ENCODE peak calls at places on chromosomes 11 and 22, in five cellular contexts. One of them, this sample, is unnamed.

GRCh38 chr22:43412808-43413785 is 1.3 kb downstream of the MPPED1 start:
- DNase-seq in CD4-positive, CD25-positive, alpha-beta regulatory T cell: no peak
- DNase-seq in uterus: no peak
- DNase-seq in RCC 7860: no peak
- DNase-seq in AG09309: no peak
- DNase-seq in this sample: no peak

GRCh38 chr22:38353142-38353629 is 36.0 kb upstream of the CSNK1E start:
- DNase-seq in CD4-positive, CD25-positive, alpha-beta regulatory T cell: peak
- DNase-seq in uterus: peak
- DNase-seq in RCC 7860: peak
- DNase-seq in AG09309: no peak
- DNase-seq in this sample: no peak

GRCh38 chr11:69948256-69949141 is 129.3 kb upstream of the FGF3 start:
- DNase-seq in CD4-positive, CD25-positive, alpha-beta regulatory T cell: no peak
- DNase-seq in uterus: no peak
- DNase-seq in RCC 7860: peak
- DNase-seq in AG09309: no peak
- DNase-seq in this sample: no peak

GRCh38 chr22:45738206-45738605 is 66.6 kb downstream of the ATXN10 start:
- DNase-seq in CD4-positive, CD25-positive, alpha-beta regulatory T cell: no peak
- DNase-seq in uterus: no peak
- DNase-seq in RCC 7860: no peak
- DNase-seq in AG09309: no peak
- DNase-seq in this sample: peak

GRCh38 chr11:44383246-44383645 is 73.3 kb upstream of the ALX4 start:
- DNase-seq in CD4-positive, CD25-positive, alpha-beta regulatory T cell: no peak
- DNase-seq in uterus: no peak
- DNase-seq in RCC 7860: no peak
- DNase-seq in AG09309: no peak
- DNase-seq in this sample: no peak

GRCh38 chr11:110305169-110306018 is 9.0 kb upstream of the RDX start:
- DNase-seq in CD4-positive, CD25-positive, alpha-beta regulatory T cell: no peak
- DNase-seq in uterus: no peak
- DNase-seq in RCC 7860: peak
- DNase-seq in AG09309: no peak
- DNase-seq in this sample: no peak

GRCh38 chr22:27975381-27976013 is 56.4 kb upstream of the PITPNB start:
- DNase-seq in CD4-positive, CD25-positive, alpha-beta regulatory T cell: no peak
- DNase-seq in uterus: no peak
- DNase-seq in RCC 7860: no peak
- DNase-seq in AG09309: no peak
- DNase-seq in this sample: no peak

GRCh38 chr11:134397304-134398078 is 14.6 kb downstream of the B3GAT1 start:
- DNase-seq in CD4-positive, CD25-positive, alpha-beta regulatory T cell: no peak
- DNase-seq in uterus: no peak
- DNase-seq in RCC 7860: no peak
- DNase-seq in AG09309: no peak
- DNase-seq in this sample: no peak

GRCh38 chr11:129436573-129436972 is 60.9 kb downstream of the BARX2 start:
- DNase-seq in CD4-positive, CD25-positive, alpha-beta regulatory T cell: no peak
- DNase-seq in uterus: no peak
- DNase-seq in RCC 7860: no peak
- DNase-seq in AG09309: no peak
- DNase-seq in this sample: no peak

GRCh38 chr22:23179381-23180294 is 671 bp upstream of the BCR start:
- DNase-seq in CD4-positive, CD25-positive, alpha-beta regulatory T cell: no peak
- DNase-seq in uterus: peak
- DNase-seq in RCC 7860: peak
- DNase-seq in AG09309: no peak
- DNase-seq in this sample: no peak

GRCh38 chr22:27573280-27573711 is 228.3 kb downstream of the MN1 start:
- DNase-seq in CD4-positive, CD25-positive, alpha-beta regulatory T cell: no peak
- DNase-seq in uterus: no peak
- DNase-seq in RCC 7860: no peak
- DNase-seq in AG09309: no peak
- DNase-seq in this sample: no peak

GRCh38 chr22:23270212-23270733 is 90.0 kb downstream of the BCR start:
- DNase-seq in CD4-positive, CD25-positive, alpha-beta regulatory T cell: no peak
- DNase-seq in uterus: no peak
- DNase-seq in RCC 7860: no peak
- DNase-seq in AG09309: no peak
- DNase-seq in this sample: no peak

GRCh38 chr22:50264946-50265669 is 3.6 kb upstream of the MAPK12 start:
- DNase-seq in CD4-positive, CD25-positive, alpha-beta regulatory T cell: no peak
- DNase-seq in uterus: no peak
- DNase-seq in RCC 7860: no peak
- DNase-seq in AG09309: no peak
- DNase-seq in this sample: no peak

GRCh38 chr11:81129618-81130017 is 1604.0 kb downstream of the FAM181B start:
- DNase-seq in CD4-positive, CD25-positive, alpha-beta regulatory T cell: no peak
- DNase-seq in uterus: no peak
- DNase-seq in RCC 7860: no peak
- DNase-seq in AG09309: no peak
- DNase-seq in this sample: no peak

GRCh38 chr22:32533265-32534068 is 58.9 kb downstream of the FBXO7 start:
- DNase-seq in CD4-positive, CD25-positive, alpha-beta regulatory T cell: no peak
- DNase-seq in uterus: peak
- DNase-seq in RCC 7860: peak
- DNase-seq in AG09309: no peak
- DNase-seq in this sample: no peak

GRCh38 chr11:125505518-125505917 is 9.5 kb upstream of the FEZ1 start:
- DNase-seq in CD4-positive, CD25-positive, alpha-beta regulatory T cell: no peak
- DNase-seq in uterus: no peak
- DNase-seq in RCC 7860: no peak
- DNase-seq in AG09309: no peak
- DNase-seq in this sample: no peak

GRCh38 chr11:63613517-63614135 is 607 bp downstream of the PLAAT3 start:
- DNase-seq in CD4-positive, CD25-positive, alpha-beta regulatory T cell: peak
- DNase-seq in uterus: peak
- DNase-seq in RCC 7860: no peak
- DNase-seq in AG09309: no peak
- DNase-seq in this sample: no peak

GRCh38 chr11:87456499-87456898 is 418.8 kb downstream of the TMEM135 start:
- DNase-seq in CD4-positive, CD25-positive, alpha-beta regulatory T cell: no peak
- DNase-seq in uterus: no peak
- DNase-seq in RCC 7860: no peak
- DNase-seq in AG09309: no peak
- DNase-seq in this sample: no peak

GRCh38 chr11:109027851-109028250 is 363.0 kb downstream of the DDX10 start:
- DNase-seq in CD4-positive, CD25-positive, alpha-beta regulatory T cell: no peak
- DNase-seq in uterus: no peak
- DNase-seq in RCC 7860: peak
- DNase-seq in AG09309: no peak
- DNase-seq in this sample: no peak

GRCh38 chr11:31972623-31973022 is 118.3 kb upstream of the RCN1 start:
- DNase-seq in CD4-positive, CD25-positive, alpha-beta regulatory T cell: no peak
- DNase-seq in uterus: no peak
- DNase-seq in RCC 7860: no peak
- DNase-seq in AG09309: no peak
- DNase-seq in this sample: no peak

GRCh38 chr22:44361391-44362126 is 48.8 kb upstream of the SHISAL1 start:
- DNase-seq in CD4-positive, CD25-positive, alpha-beta regulatory T cell: no peak
- DNase-seq in uterus: no peak
- DNase-seq in RCC 7860: no peak
- DNase-seq in AG09309: no peak
- DNase-seq in this sample: no peak

GRCh38 chr11:47148903-47149535 is 27.7 kb downstream of the ARFGAP2 start:
- DNase-seq in CD4-positive, CD25-positive, alpha-beta regulatory T cell: no peak
- DNase-seq in uterus: no peak
- DNase-seq in RCC 7860: no peak
- DNase-seq in AG09309: no peak
- DNase-seq in this sample: no peak

GRCh38 chr11:95143106-95143681 is 53.5 kb downstream of the ENDOD1 start:
- DNase-seq in CD4-positive, CD25-positive, alpha-beta regulatory T cell: no peak
- DNase-seq in uterus: no peak
- DNase-seq in RCC 7860: no peak
- DNase-seq in AG09309: no peak
- DNase-seq in this sample: no peak

GRCh38 chr11:32374261-32374711 is 61.1 kb downstream of the WT1 start:
- DNase-seq in CD4-positive, CD25-positive, alpha-beta regulatory T cell: no peak
- DNase-seq in uterus: no peak
- DNase-seq in RCC 7860: no peak
- DNase-seq in AG09309: no peak
- DNase-seq in this sample: no peak

GRCh38 chr11:1827095-1827797 is 7.5 kb upstream of the SYT8 start:
- DNase-seq in CD4-positive, CD25-positive, alpha-beta regulatory T cell: no peak
- DNase-seq in uterus: no peak
- DNase-seq in RCC 7860: peak
- DNase-seq in AG09309: peak
- DNase-seq in this sample: no peak

GRCh38 chr22:50338042-50338573 is 5.0 kb upstream of the PPP6R2 start:
- DNase-seq in CD4-positive, CD25-positive, alpha-beta regulatory T cell: no peak
- DNase-seq in uterus: no peak
- DNase-seq in RCC 7860: no peak
- DNase-seq in AG09309: no peak
- DNase-seq in this sample: no peak

GRCh38 chr11:47254381-47254780 is 3.4 kb upstream of the NR1H3 start:
- DNase-seq in CD4-positive, CD25-positive, alpha-beta regulatory T cell: no peak
- DNase-seq in uterus: no peak
- DNase-seq in RCC 7860: no peak
- DNase-seq in AG09309: no peak
- DNase-seq in this sample: no peak

GRCh38 chr11:72129381-72129780 is 6.1 kb upstream of the FOLR3 start:
- DNase-seq in CD4-positive, CD25-positive, alpha-beta regulatory T cell: no peak
- DNase-seq in uterus: no peak
- DNase-seq in RCC 7860: no peak
- DNase-seq in AG09309: no peak
- DNase-seq in this sample: no peak

GRCh38 chr11:103978588-103979580 is 57.6 kb upstream of the DDI1 start:
- DNase-seq in CD4-positive, CD25-positive, alpha-beta regulatory T cell: no peak
- DNase-seq in uterus: no peak
- DNase-seq in RCC 7860: no peak
- DNase-seq in AG09309: no peak
- DNase-seq in this sample: no peak

GRCh38 chr22:43883719-43884415 is 7.9 kb downstream of the PNPLA5 start:
- DNase-seq in CD4-positive, CD25-positive, alpha-beta regulatory T cell: no peak
- DNase-seq in uterus: no peak
- DNase-seq in RCC 7860: no peak
- DNase-seq in AG09309: no peak
- DNase-seq in this sample: no peak

GRCh38 chr11:65850217-65851082 is 7.5 kb downstream of the CFL1 start:
- DNase-seq in CD4-positive, CD25-positive, alpha-beta regulatory T cell: no peak
- DNase-seq in uterus: no peak
- DNase-seq in RCC 7860: no peak
- DNase-seq in AG09309: no peak
- DNase-seq in this sample: no peak